ENCODE peak calls at places on chromosomes 6 and 20, in ten cellular contexts. One of them, this sample, is unnamed.

GRCh38 chr6:28580484-28580883 is 54.8 kb downstream of the GPX5 start:
- DNase-seq in DMS 273 treated with DMSO at 0.1 percent for 48 hours: no peak
- DNase-seq in fibroblast of mammary gland: peak
- DNase-seq in activated CD8-positive, alpha-beta memory T cell treated with anti-CD3 and anti-CD28 coated beads for 4 hours: no peak
- DNase-seq in small intestine: no peak
- DNase-seq in uterus: no peak
- DNase-seq in WTC11: no peak
- DNase-seq in central memory CD4-positive, alpha-beta T cell: no peak
- DNase-seq in BJ: no peak
- DNase-seq in iPS-NIHi11: no peak
- DNase-seq in this sample: peak

GRCh38 chr20:13119583-13119982 is 101.5 kb upstream of the ISM1 start:
- DNase-seq in DMS 273 treated with DMSO at 0.1 percent for 48 hours: peak
- DNase-seq in fibroblast of mammary gland: peak
- DNase-seq in activated CD8-positive, alpha-beta memory T cell treated with anti-CD3 and anti-CD28 coated beads for 4 hours: peak
- DNase-seq in small intestine: peak
- DNase-seq in uterus: no peak
- DNase-seq in WTC11: peak
- DNase-seq in central memory CD4-positive, alpha-beta T cell: peak
- DNase-seq in BJ: no peak
- DNase-seq in iPS-NIHi11: peak
- DNase-seq in this sample: peak

GRCh38 chr6:63352587-63353281 is 33.0 kb upstream of the LGSN start:
- DNase-seq in DMS 273 treated with DMSO at 0.1 percent for 48 hours: no peak
- DNase-seq in fibroblast of mammary gland: peak
- DNase-seq in activated CD8-positive, alpha-beta memory T cell treated with anti-CD3 and anti-CD28 coated beads for 4 hours: no peak
- DNase-seq in small intestine: peak
- DNase-seq in uterus: peak
- DNase-seq in WTC11: no peak
- DNase-seq in central memory CD4-positive, alpha-beta T cell: no peak
- DNase-seq in BJ: no peak
- DNase-seq in iPS-NIHi11: peak
- DNase-seq in this sample: peak

GRCh38 chr6:66496659-66497058 is 789.6 kb upstream of the EYS start:
- DNase-seq in DMS 273 treated with DMSO at 0.1 percent for 48 hours: peak
- DNase-seq in fibroblast of mammary gland: peak
- DNase-seq in activated CD8-positive, alpha-beta memory T cell treated with anti-CD3 and anti-CD28 coated beads for 4 hours: no peak
- DNase-seq in small intestine: no peak
- DNase-seq in uterus: no peak
- DNase-seq in WTC11: no peak
- DNase-seq in central memory CD4-positive, alpha-beta T cell: no peak
- DNase-seq in BJ: no peak
- DNase-seq in iPS-NIHi11: peak
- DNase-seq in this sample: no peak

GRCh38 chr20:23125625-23126191 is 39.6 kb upstream of the CD93 start:
- DNase-seq in DMS 273 treated with DMSO at 0.1 percent for 48 hours: no peak
- DNase-seq in fibroblast of mammary gland: peak
- DNase-seq in activated CD8-positive, alpha-beta memory T cell treated with anti-CD3 and anti-CD28 coated beads for 4 hours: no peak
- DNase-seq in small intestine: no peak
- DNase-seq in uterus: no peak
- DNase-seq in WTC11: no peak
- DNase-seq in central memory CD4-positive, alpha-beta T cell: no peak
- DNase-seq in BJ: no peak
- DNase-seq in iPS-NIHi11: no peak
- DNase-seq in this sample: no peak

GRCh38 chr6:18154507-18155272 is at the start of gene TPMT:
- DNase-seq in DMS 273 treated with DMSO at 0.1 percent for 48 hours: no peak
- DNase-seq in fibroblast of mammary gland: no peak
- DNase-seq in activated CD8-positive, alpha-beta memory T cell treated with anti-CD3 and anti-CD28 coated beads for 4 hours: no peak
- DNase-seq in small intestine: no peak
- DNase-seq in uterus: peak
- DNase-seq in WTC11: no peak
- DNase-seq in central memory CD4-positive, alpha-beta T cell: no peak
- DNase-seq in BJ: no peak
- DNase-seq in iPS-NIHi11: no peak
- DNase-seq in this sample: no peak

GRCh38 chr6:110662468-110663211 is 152.6 kb downstream of the CDK19 start:
- DNase-seq in DMS 273 treated with DMSO at 0.1 percent for 48 hours: no peak
- DNase-seq in fibroblast of mammary gland: no peak
- DNase-seq in activated CD8-positive, alpha-beta memory T cell treated with anti-CD3 and anti-CD28 coated beads for 4 hours: no peak
- DNase-seq in small intestine: no peak
- DNase-seq in uterus: no peak
- DNase-seq in WTC11: no peak
- DNase-seq in central memory CD4-positive, alpha-beta T cell: no peak
- DNase-seq in BJ: no peak
- DNase-seq in iPS-NIHi11: no peak
- DNase-seq in this sample: no peak

GRCh38 chr6:47235964-47236760 is 73.5 kb downstream of the TNFRSF21 start:
- DNase-seq in DMS 273 treated with DMSO at 0.1 percent for 48 hours: peak
- DNase-seq in fibroblast of mammary gland: no peak
- DNase-seq in activated CD8-positive, alpha-beta memory T cell treated with anti-CD3 and anti-CD28 coated beads for 4 hours: no peak
- DNase-seq in small intestine: peak
- DNase-seq in uterus: no peak
- DNase-seq in WTC11: no peak
- DNase-seq in central memory CD4-positive, alpha-beta T cell: no peak
- DNase-seq in BJ: no peak
- DNase-seq in iPS-NIHi11: no peak
- DNase-seq in this sample: no peak

GRCh38 chr6:39339557-39340555 is 17.4 kb upstream of the KCNK16 start:
- DNase-seq in DMS 273 treated with DMSO at 0.1 percent for 48 hours: no peak
- DNase-seq in fibroblast of mammary gland: no peak
- DNase-seq in activated CD8-positive, alpha-beta memory T cell treated with anti-CD3 and anti-CD28 coated beads for 4 hours: no peak
- DNase-seq in small intestine: no peak
- DNase-seq in uterus: no peak
- DNase-seq in WTC11: no peak
- DNase-seq in central memory CD4-positive, alpha-beta T cell: no peak
- DNase-seq in BJ: no peak
- DNase-seq in iPS-NIHi11: no peak
- DNase-seq in this sample: no peak

GRCh38 chr6:16635810-16636602 is 125.3 kb downstream of the ATXN1 start:
- DNase-seq in DMS 273 treated with DMSO at 0.1 percent for 48 hours: no peak
- DNase-seq in fibroblast of mammary gland: peak
- DNase-seq in activated CD8-positive, alpha-beta memory T cell treated with anti-CD3 and anti-CD28 coated beads for 4 hours: no peak
- DNase-seq in small intestine: no peak
- DNase-seq in uterus: no peak
- DNase-seq in WTC11: peak
- DNase-seq in central memory CD4-positive, alpha-beta T cell: no peak
- DNase-seq in BJ: no peak
- DNase-seq in iPS-NIHi11: peak
- DNase-seq in this sample: peak

GRCh38 chr6:157054531-157054979 is 268.8 kb downstream of the TMEM242 start:
- DNase-seq in DMS 273 treated with DMSO at 0.1 percent for 48 hours: no peak
- DNase-seq in fibroblast of mammary gland: no peak
- DNase-seq in activated CD8-positive, alpha-beta memory T cell treated with anti-CD3 and anti-CD28 coated beads for 4 hours: peak
- DNase-seq in small intestine: peak
- DNase-seq in uterus: no peak
- DNase-seq in WTC11: no peak
- DNase-seq in central memory CD4-positive, alpha-beta T cell: peak
- DNase-seq in BJ: no peak
- DNase-seq in iPS-NIHi11: no peak
- DNase-seq in this sample: no peak

GRCh38 chr20:4929686-4930397 is 71.5 kb downstream of the SLC23A2 start:
- DNase-seq in DMS 273 treated with DMSO at 0.1 percent for 48 hours: no peak
- DNase-seq in fibroblast of mammary gland: peak
- DNase-seq in activated CD8-positive, alpha-beta memory T cell treated with anti-CD3 and anti-CD28 coated beads for 4 hours: no peak
- DNase-seq in small intestine: no peak
- DNase-seq in uterus: no peak
- DNase-seq in WTC11: no peak
- DNase-seq in central memory CD4-positive, alpha-beta T cell: no peak
- DNase-seq in BJ: no peak
- DNase-seq in iPS-NIHi11: no peak
- DNase-seq in this sample: no peak

GRCh38 chr20:49765846-49766541 is 46.6 kb upstream of the SLC9A8 start:
- DNase-seq in DMS 273 treated with DMSO at 0.1 percent for 48 hours: no peak
- DNase-seq in fibroblast of mammary gland: no peak
- DNase-seq in activated CD8-positive, alpha-beta memory T cell treated with anti-CD3 and anti-CD28 coated beads for 4 hours: no peak
- DNase-seq in small intestine: no peak
- DNase-seq in uterus: no peak
- DNase-seq in WTC11: no peak
- DNase-seq in central memory CD4-positive, alpha-beta T cell: no peak
- DNase-seq in BJ: no peak
- DNase-seq in iPS-NIHi11: no peak
- DNase-seq in this sample: peak

GRCh38 chr6:12324096-12324495 is 33.9 kb downstream of the EDN1 start:
- DNase-seq in DMS 273 treated with DMSO at 0.1 percent for 48 hours: no peak
- DNase-seq in fibroblast of mammary gland: peak
- DNase-seq in activated CD8-positive, alpha-beta memory T cell treated with anti-CD3 and anti-CD28 coated beads for 4 hours: no peak
- DNase-seq in small intestine: peak
- DNase-seq in uterus: no peak
- DNase-seq in WTC11: no peak
- DNase-seq in central memory CD4-positive, alpha-beta T cell: no peak
- DNase-seq in BJ: peak
- DNase-seq in iPS-NIHi11: peak
- DNase-seq in this sample: peak

GRCh38 chr6:56745971-56746370 is 103.3 kb upstream of the DST start:
- DNase-seq in DMS 273 treated with DMSO at 0.1 percent for 48 hours: no peak
- DNase-seq in fibroblast of mammary gland: no peak
- DNase-seq in activated CD8-positive, alpha-beta memory T cell treated with anti-CD3 and anti-CD28 coated beads for 4 hours: no peak
- DNase-seq in small intestine: no peak
- DNase-seq in uterus: no peak
- DNase-seq in WTC11: no peak
- DNase-seq in central memory CD4-positive, alpha-beta T cell: no peak
- DNase-seq in BJ: no peak
- DNase-seq in iPS-NIHi11: no peak
- DNase-seq in this sample: no peak